ENCODE peak calls at places on chromosomes 13 and 19, in four cellular contexts. G is PC-3, Q is tibial artery, O is ascending aorta. F is an unnamed sample.

GRCh38 chr19:11551603-11552235 is 7.3 kb downstream of the ELOF1 start:
- DNase-seq in G (no peak), Q (peak; percentile 39), O (no peak), F (peak; percentile 63)

GRCh38 chr19:47357788-47358680 is 8.9 kb downstream of the DHX34 start:
- DNase-seq in G (no peak), Q (no peak), O (no peak), F (no peak)

GRCh38 chr19:44608391-44608821 is 5.0 kb upstream of the IGSF23 start:
- DNase-seq in G (peak; percentile 54), Q (no peak), O (no peak), F (no peak)

GRCh38 chr13:98693756-98694155 is 58.7 kb downstream of the SLC15A1 start:
- DNase-seq in G (no peak), Q (no peak), O (no peak), F (no peak)

GRCh38 chr19:47427241-47428176 is 8.2 kb upstream of the MEIS3 start:
- DNase-seq in G (peak; percentile 74), Q (no peak), O (no peak), F (peak; percentile 80)

GRCh38 chr19:39679056-39679790 is 23.5 kb downstream of the LGALS16 start:
- DNase-seq in G (no peak), Q (no peak), O (no peak), F (no peak)

GRCh38 chr13:91406619-91407018 is 8.2 kb downstream of the GPC5 start:
- DNase-seq in G (peak; percentile 47), Q (no peak), O (no peak), F (peak; percentile 66)

GRCh38 chr13:104301216-104301975 is 1235.2 kb upstream of the SLC10A2 start:
- DNase-seq in G (no peak), Q (no peak), O (no peak), F (no peak)

GRCh38 chr19:5805465-5806132 is 732 bp downstream of the NRTN start:
- DNase-seq in G (peak; percentile 82), Q (no peak), O (no peak), F (peak; percentile 93)

GRCh38 chr19:44840811-44841210 is 5.3 kb upstream of the NECTIN2 start:
- DNase-seq in G (no peak), Q (no peak), O (no peak), F (no peak)

GRCh38 chr13:73440296-73440895 is 381.6 kb downstream of the KLF5 start:
- DNase-seq in G (no peak), Q (no peak), O (no peak), F (no peak)

GRCh38 chr13:44350775-44351504 is 22.7 kb upstream of the SERP2 start:
- DNase-seq in G (no peak), Q (no peak), O (no peak), F (peak; percentile 33)

GRCh38 chr19:42528354-42529247 is at the start of gene CEACAM1:
- DNase-seq in G (peak; percentile 35), Q (no peak), O (no peak), F (no peak)

GRCh38 chr19:54266133-54266532 is 9.1 kb upstream of the LILRB5 start:
- DNase-seq in G (peak; percentile 90), Q (peak; percentile 75), O (no peak), F (peak; percentile 76)

GRCh38 chr19:11023016-11023415 is 62.2 kb downstream of the SMARCA4 start:
- DNase-seq in G (no peak), Q (no peak), O (no peak), F (no peak)

GRCh38 chr13:48110930-48111721 is 16.2 kb upstream of the MED4 start:
- DNase-seq in G (no peak), Q (no peak), O (no peak), F (no peak)

GRCh38 chr13:75467009-75467728 is 14.8 kb downstream of the TBC1D4 start:
- DNase-seq in G (no peak), Q (no peak), O (no peak), F (no peak)

GRCh38 chr13:77265336-77265735 is 61.6 kb downstream of the MYCBP2 start:
- DNase-seq in G (no peak), Q (no peak), O (no peak), F (no peak)

GRCh38 chr13:89688908-89689307 is 1658.6 kb upstream of the MIR17HG start:
- DNase-seq in G (no peak), Q (no peak), O (no peak), F (no peak)

GRCh38 chr19:45472557-45473365 is 5.0 kb downstream of the FOSB start:
- DNase-seq in G (no peak), Q (no peak), O (no peak), F (no peak)

GRCh38 chr13:98022210-98022609 is 68.7 kb downstream of the IPO5 start:
- DNase-seq in G (peak; percentile 78), Q (no peak), O (no peak), F (no peak)

GRCh38 chr19:4575978-4576933 is 16.8 kb upstream of the SEMA6B start:
- DNase-seq in G (peak; percentile 68), Q (peak; percentile 51), O (no peak), F (peak; percentile 84)

GRCh38 chr13:41196620-41197019 is 2.3 kb upstream of the KBTBD7 start:
- DNase-seq in G (peak; percentile 48), Q (no peak), O (no peak), F (no peak)

GRCh38 chr19:29260477-29261317 is 47.7 kb upstream of the UQCRFS1 start:
- DNase-seq in G (no peak), Q (no peak), O (no peak), F (peak; percentile 55)

GRCh38 chr19:19348266-19348665 is 27.6 kb downstream of the MAU2 start:
- DNase-seq in G (no peak), Q (no peak), O (no peak), F (no peak)

GRCh38 chr13:66560189-66560588 is 669.9 kb downstream of the PCDH9 start:
- DNase-seq in G (no peak), Q (no peak), O (no peak), F (no peak)

GRCh38 chr19:45637890-45638667 is 1.1 kb downstream of the EML2 start:
- DNase-seq in G (no peak), Q (no peak), O (no peak), F (no peak)

GRCh38 chr13:73189365-73189764 is 130.6 kb downstream of the KLF5 start:
- DNase-seq in G (no peak), Q (no peak), O (no peak), F (no peak)

GRCh38 chr13:96533408-96533807 is 443.5 kb downstream of the HS6ST3 start:
- DNase-seq in G (no peak), Q (no peak), O (no peak), F (peak; percentile 86)

GRCh38 chr19:30153326-30154210 is 211.5 kb downstream of the URI1 start:
- DNase-seq in G (no peak), Q (no peak), O (no peak), F (peak; percentile 77)

GRCh38 chr13:101433895-101434294 is 17.6 kb upstream of the NALCN start:
- DNase-seq in G (peak; percentile 23), Q (no peak), O (no peak), F (no peak)

GRCh38 chr13:112874751-112875300 is 94.2 kb upstream of the MCF2L start:
- DNase-seq in G (no peak), Q (no peak), O (no peak), F (no peak)

GRCh38 chr19:54415208-54415900 is at the start of gene TTYH1:
- DNase-seq in G (no peak), Q (no peak), O (no peak), F (no peak)

GRCh38 chr13:22499919-22500318 is 680.9 kb upstream of the SGCG start:
- DNase-seq in G (no peak), Q (no peak), O (no peak), F (no peak)

DNA sequence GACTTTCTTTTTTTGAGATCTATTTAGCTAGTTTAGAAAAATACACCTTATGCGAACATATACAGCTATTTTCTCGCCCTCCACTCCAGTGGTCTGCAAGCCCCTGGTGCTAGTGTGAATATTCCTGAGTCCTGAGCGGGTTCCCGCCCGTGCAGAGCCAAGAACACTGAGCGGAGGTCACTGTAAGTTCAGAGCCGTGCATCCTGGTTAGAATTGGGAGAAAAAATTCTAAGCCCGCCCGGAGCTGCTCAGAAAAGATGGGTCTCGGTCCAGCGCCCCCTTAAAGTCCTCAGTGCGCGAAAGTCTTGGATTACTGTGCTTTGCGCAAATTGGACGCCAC is 117.7 kb downstream of the KCNRG start:
- DNase-seq in G (no peak), Q (no peak), O (no peak), F (no peak)
- H3K4me1 ChIP-seq in G (peaks cover 13% of the 10 kb centered on the region), Q (no peaks in the 10 kb centered on the region), O (peaks cover 21% of the 10 kb centered on the region), F (peaks cover 6% of the 10 kb centered on the region)

DNA sequence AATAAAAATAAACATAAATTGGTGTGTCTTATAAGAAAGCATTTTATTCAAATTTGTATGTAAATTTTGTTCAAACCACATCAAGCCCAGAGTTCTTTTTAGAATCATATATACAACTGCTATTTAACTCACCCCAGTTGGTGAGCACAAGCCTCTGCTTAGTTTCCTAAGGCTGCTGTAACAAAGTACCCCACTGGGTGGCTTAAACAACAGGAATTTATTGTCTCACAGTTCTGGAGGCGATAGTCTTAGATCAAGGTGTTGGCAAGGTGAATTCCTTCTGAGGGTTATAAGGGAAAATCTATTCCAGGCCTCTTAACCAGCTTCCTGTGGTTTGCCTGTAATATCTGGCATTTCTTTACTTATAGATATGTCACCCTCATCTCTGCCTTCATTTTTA is 1133.5 kb downstream of the OLFM4 start:
- DNase-seq in G (peak; percentile 5), Q (no peak), O (no peak), F (no peak)
- TF ChIP-seq CTCF in G (no peak), Q (no peak), O (no peak), F (no peak)

GRCh38 chr13:110507678-110508381 is 53.7 kb downstream of the RAB20 start:
- DNase-seq in G (peak; percentile 15), Q (no peak), O (no peak), F (no peak)
- H3K4me3 ChIP-seq in G (no peak overlapping the region), Q (no peak overlapping the region), O (no peak overlapping the region), F (no peak overlapping the region)

DNA sequence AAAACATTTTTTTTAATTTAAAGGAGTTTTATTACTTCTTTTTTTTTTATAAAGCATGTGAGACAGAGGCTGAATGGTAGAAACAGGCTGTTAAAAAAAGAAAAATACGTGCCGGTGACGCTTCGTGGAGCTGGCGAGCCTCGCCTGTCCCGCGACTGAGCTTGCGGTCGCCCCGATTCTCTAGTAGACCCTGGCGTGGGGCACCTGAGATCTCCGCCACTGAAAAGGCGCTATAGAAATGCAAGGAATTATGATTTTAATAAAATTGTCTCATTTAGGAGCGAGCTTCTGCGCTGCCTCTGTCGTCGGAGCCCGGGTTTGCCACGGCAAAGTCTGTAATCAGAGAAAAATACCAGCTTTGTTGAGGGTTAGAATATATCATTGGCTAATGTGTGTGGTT is 18.4 kb downstream of the NFIX start:
- DNase-seq in G (peak; percentile 61), Q (no peak), O (no peak), F (no peak)
- H3K4me1 ChIP-seq in G (peaks cover 55% of the 10 kb centered on the region), Q (peaks cover 87% of the 10 kb centered on the region), O (peaks cover 65% of the 10 kb centered on the region), F (peaks cover 12% of the 10 kb centered on the region)

DNA sequence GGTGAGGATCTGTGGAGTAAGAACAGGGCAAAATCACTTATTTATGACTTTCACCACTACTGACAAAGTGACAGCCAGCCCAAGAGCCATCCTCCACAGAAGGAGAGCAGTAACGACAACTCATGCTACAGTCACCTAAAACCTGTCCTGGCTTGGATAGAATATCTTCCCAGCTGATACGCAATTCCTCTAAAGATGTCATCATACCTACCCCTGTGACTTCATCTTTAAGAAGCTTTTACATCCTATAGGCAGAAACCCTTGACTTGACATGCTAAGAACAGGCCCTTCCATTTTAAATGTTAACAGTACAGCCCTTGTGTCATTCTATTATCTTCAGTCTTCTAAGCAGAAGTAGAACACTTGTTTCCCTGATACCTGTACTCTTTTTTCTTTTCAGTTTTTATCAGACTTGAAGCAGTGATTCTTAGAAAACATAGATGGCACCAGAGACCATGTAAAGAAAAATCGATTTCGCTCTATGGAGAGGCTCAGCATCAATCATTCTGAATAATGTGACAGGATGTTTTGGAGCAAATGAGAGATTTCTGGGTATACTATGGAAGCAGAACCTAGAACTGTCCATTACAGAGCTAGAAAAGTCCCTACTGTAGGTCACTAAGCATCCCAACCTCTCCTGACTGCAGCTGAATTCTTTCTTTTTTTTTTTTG is 20.1 kb downstream of the STOML3 start:
- DNase-seq in G (no peak), Q (no peak), O (no peak), F (no peak)
- TF ChIP-seq CTCF in G (peak; percentile 26), Q (no peak), O (no peak), F (peak; percentile 39)